ENCODE peak calls at places on chromosomes 16 and 17, in four cellular contexts. One of them, this sample, is unnamed.

GRCh38 chr16:64121473-64121872 is 1000.4 kb downstream of the CDH11 start:
- DNase-seq in endothelial cell of umbilical vein: no peak
- DNase-seq in HCT116: no peak
- DNase-seq in sigmoid colon: no peak
- DNase-seq in this sample: no peak

GRCh38 chr17:81717049-81717765 is 5.1 kb downstream of the SLC25A10 start:
- DNase-seq in endothelial cell of umbilical vein: no peak
- DNase-seq in sigmoid colon: peak
- DNase-seq in HCT116: no peak
- DNase-seq in this sample: no peak

GRCh38 chr17:61128671-61129115 is 270.9 kb upstream of the TBX2 start:
- DNase-seq in sigmoid colon: no peak
- DNase-seq in HCT116: no peak
- DNase-seq in endothelial cell of umbilical vein: no peak
- DNase-seq in this sample: no peak

GRCh38 chr16:8623634-8624033 is 2.1 kb downstream of the METTL22 start:
- DNase-seq in endothelial cell of umbilical vein: no peak
- DNase-seq in sigmoid colon: peak
- DNase-seq in HCT116: no peak
- DNase-seq in this sample: no peak

GRCh38 chr17:77948690-77949114 is 9.8 kb upstream of the TNRC6C start:
- DNase-seq in endothelial cell of umbilical vein: peak
- DNase-seq in sigmoid colon: no peak
- DNase-seq in HCT116: peak
- DNase-seq in this sample: no peak

GRCh38 chr17:82412535-82413520 is 5.3 kb upstream of the HEXD start:
- DNase-seq in endothelial cell of umbilical vein: no peak
- DNase-seq in HCT116: no peak
- DNase-seq in sigmoid colon: no peak
- DNase-seq in this sample: no peak

GRCh38 chr17:29219378-29220047 is 27.1 kb upstream of the CRYBA1 start:
- DNase-seq in sigmoid colon: peak
- DNase-seq in endothelial cell of umbilical vein: peak
- DNase-seq in HCT116: peak
- DNase-seq in this sample: peak

GRCh38 chr17:75142236-75142971 is 10.9 kb upstream of the NT5C start:
- DNase-seq in HCT116: no peak
- DNase-seq in sigmoid colon: no peak
- DNase-seq in endothelial cell of umbilical vein: no peak
- DNase-seq in this sample: no peak

GRCh38 chr16:81273223-81273940 is 34.9 kb downstream of the BCO1 start:
- DNase-seq in sigmoid colon: peak
- DNase-seq in HCT116: no peak
- DNase-seq in endothelial cell of umbilical vein: no peak
- DNase-seq in this sample: no peak

GRCh38 chr17:78661092-78661770 is 84.0 kb upstream of the DNAH17 start:
- DNase-seq in HCT116: no peak
- DNase-seq in sigmoid colon: peak
- DNase-seq in endothelial cell of umbilical vein: no peak
- DNase-seq in this sample: no peak

GRCh38 chr16:78764478-78764877 is 665.0 kb downstream of the WWOX start:
- DNase-seq in HCT116: no peak
- DNase-seq in endothelial cell of umbilical vein: no peak
- DNase-seq in sigmoid colon: no peak
- DNase-seq in this sample: no peak

GRCh38 chr17:68704897-68705296 is 103.7 kb upstream of the FAM20A start:
- DNase-seq in HCT116: no peak
- DNase-seq in sigmoid colon: no peak
- DNase-seq in endothelial cell of umbilical vein: no peak
- DNase-seq in this sample: no peak

GRCh38 chr16:87895641-87896141 is 26.4 kb upstream of the SLC7A5 start:
- DNase-seq in endothelial cell of umbilical vein: no peak
- DNase-seq in sigmoid colon: no peak
- DNase-seq in HCT116: no peak
- DNase-seq in this sample: peak

GRCh38 chr16:27843800-27844199 is 219.7 kb downstream of the GSG1L start:
- DNase-seq in HCT116: no peak
- DNase-seq in endothelial cell of umbilical vein: no peak
- DNase-seq in sigmoid colon: no peak
- DNase-seq in this sample: no peak

GRCh38 chr17:4947411-4948165 is 742 bp downstream of the PFN1 start:
- DNase-seq in sigmoid colon: peak
- DNase-seq in endothelial cell of umbilical vein: peak
- DNase-seq in HCT116: no peak
- DNase-seq in this sample: no peak

GRCh38 chr16:54342001-54342776 is 55.6 kb upstream of the IRX3 start:
- DNase-seq in sigmoid colon: peak
- DNase-seq in HCT116: no peak
- DNase-seq in endothelial cell of umbilical vein: no peak
- DNase-seq in this sample: no peak

GRCh38 chr16:89890200-89890599 is 16.8 kb downstream of the TCF25 start:
- DNase-seq in sigmoid colon: no peak
- DNase-seq in HCT116: no peak
- DNase-seq in endothelial cell of umbilical vein: no peak
- DNase-seq in this sample: no peak

GRCh38 chr16:2983706-2984136 is 3.5 kb upstream of the PKMYT1 start:
- DNase-seq in sigmoid colon: peak
- DNase-seq in HCT116: peak
- DNase-seq in endothelial cell of umbilical vein: peak
- DNase-seq in this sample: no peak

DNA sequence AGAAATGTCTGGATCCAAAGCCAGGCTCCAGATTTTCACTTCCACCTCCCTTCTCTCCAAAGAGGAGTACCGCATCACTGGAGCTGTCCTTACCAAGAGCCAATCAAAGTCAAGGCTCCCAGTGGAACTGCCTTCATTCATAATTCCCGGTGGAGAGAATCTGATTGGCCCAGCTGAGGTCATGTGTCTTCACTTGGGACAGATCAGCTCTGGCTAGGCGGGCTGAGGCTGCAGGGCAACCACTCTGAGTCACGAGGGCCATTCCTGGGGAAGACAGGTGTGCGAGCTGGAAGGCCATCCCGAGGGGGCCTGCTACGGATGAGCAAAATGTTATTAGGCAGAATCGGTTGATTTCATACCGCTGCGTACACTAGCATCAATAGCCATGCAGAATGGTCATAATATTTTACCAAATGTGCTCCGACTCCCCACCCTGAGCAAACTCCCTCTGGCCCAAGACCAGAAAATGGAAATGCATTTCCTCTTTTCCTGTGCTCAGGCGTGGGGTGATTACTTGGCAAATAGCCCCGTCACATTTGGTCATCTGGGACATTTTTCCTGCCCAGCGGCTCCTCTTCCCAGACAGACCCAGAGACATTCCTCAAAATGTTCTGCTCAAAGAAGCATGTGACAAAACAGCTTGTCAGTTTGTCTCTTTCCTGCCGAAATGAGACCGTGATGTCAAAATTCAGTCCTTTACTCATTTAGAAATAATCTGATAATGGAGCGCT is 111.1 kb downstream of the AIPL1 start:
- DNase-seq in HCT116: peak
- DNase-seq in sigmoid colon: no peak
- DNase-seq in endothelial cell of umbilical vein: peak
- DNase-seq in this sample: no peak
- H3K27ac ChIP-seq in HCT116: no peak
- H3K27ac ChIP-seq in sigmoid colon: no peak
- H3K27ac ChIP-seq in endothelial cell of umbilical vein: no peak
- H3K27ac ChIP-seq in this sample: no peak

DNA sequence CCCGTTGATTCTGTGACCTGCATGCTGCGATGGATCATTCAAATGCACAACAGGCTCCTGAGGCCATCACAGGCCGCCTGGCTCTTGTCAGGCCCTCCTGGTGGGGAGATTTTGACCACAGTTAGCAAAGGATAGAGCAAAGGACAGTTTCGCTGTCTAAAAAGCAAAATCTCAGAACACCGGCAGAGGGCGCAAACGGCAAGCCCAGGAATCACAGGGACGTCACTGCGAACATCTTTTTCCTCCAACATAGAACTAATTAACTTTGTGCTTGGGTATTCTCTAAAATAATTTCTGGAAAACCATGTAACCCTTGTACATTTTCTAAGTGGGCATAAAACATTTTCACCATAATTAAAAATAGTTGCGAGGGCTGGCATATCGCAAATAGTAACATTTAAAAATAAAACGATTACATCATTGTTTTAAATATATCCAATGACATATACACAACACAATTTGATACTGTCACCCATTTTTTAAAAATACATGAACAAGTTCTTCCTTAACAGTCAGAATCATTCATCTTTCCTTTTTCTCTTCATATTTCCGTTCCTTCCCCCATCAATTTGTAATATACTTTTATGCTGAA is 19.7 kb upstream of the SLC47A1 start:
- DNase-seq in sigmoid colon: peak
- DNase-seq in endothelial cell of umbilical vein: peak
- DNase-seq in HCT116: peak
- DNase-seq in this sample: no peak
- TF ChIP-seq POLR2AphosphoS5 in sigmoid colon: peak
- TF ChIP-seq POLR2AphosphoS5 in endothelial cell of umbilical vein: no peak
- TF ChIP-seq POLR2AphosphoS5 in HCT116: no peak
- TF ChIP-seq POLR2AphosphoS5 in this sample: no peak

GRCh38 chr16:70018254-70018653 is 67.1 kb downstream of the CLEC18A start:
- DNase-seq in endothelial cell of umbilical vein: peak
- DNase-seq in HCT116: peak
- DNase-seq in sigmoid colon: no peak
- DNase-seq in this sample: no peak
- TF ChIP-seq CTCF in endothelial cell of umbilical vein: peak
- TF ChIP-seq CTCF in HCT116: no peak
- TF ChIP-seq CTCF in sigmoid colon: no peak
- TF ChIP-seq CTCF in this sample: no peak

DNA sequence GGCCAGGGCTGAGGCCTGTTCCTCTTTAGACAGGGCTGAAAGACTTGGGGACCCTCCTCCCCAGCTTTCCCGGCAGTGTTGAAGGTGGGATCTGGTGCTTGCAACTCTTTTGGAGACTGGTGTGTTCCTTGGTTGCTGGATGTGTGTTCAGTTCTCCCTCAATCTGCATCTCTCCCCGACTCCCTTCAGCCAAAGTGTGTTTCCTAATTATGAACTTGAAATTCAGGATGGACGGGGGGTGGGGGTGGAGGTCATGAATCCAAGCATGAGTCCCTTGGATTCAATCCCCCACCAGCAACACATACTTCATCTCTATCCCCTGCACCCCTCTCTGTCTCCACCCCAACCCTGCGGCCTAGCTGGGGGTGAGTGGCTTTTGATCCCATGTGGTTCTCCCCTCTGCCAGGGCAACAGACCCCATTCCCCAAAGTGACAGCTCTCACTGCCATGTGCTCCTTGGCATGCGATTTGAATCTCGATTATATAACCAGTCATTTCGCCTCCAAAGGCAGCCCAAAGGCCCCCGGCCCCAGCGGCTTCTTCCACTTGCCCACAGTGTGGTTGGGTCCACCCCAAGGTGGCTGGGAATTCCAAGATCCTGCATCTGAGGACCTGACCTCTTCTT is 1.3 kb downstream of the ARHGAP23 start:
- DNase-seq in HCT116: no peak
- DNase-seq in sigmoid colon: no peak
- DNase-seq in endothelial cell of umbilical vein: no peak
- DNase-seq in this sample: no peak
- H3K27ac ChIP-seq in HCT116: peak
- H3K27ac ChIP-seq in sigmoid colon: peak
- H3K27ac ChIP-seq in endothelial cell of umbilical vein: peak
- H3K27ac ChIP-seq in this sample: peak

GRCh38 chr16:57762365-57763289 is 27.1 kb downstream of the KATNB1 start:
- DNase-seq in HCT116: no peak
- DNase-seq in sigmoid colon: no peak
- DNase-seq in endothelial cell of umbilical vein: no peak
- DNase-seq in this sample: no peak
- TF ChIP-seq POLR2AphosphoS5 in HCT116: no peak
- TF ChIP-seq POLR2AphosphoS5 in sigmoid colon: no peak
- TF ChIP-seq POLR2AphosphoS5 in endothelial cell of umbilical vein: no peak
- TF ChIP-seq POLR2AphosphoS5 in this sample: no peak

DNA sequence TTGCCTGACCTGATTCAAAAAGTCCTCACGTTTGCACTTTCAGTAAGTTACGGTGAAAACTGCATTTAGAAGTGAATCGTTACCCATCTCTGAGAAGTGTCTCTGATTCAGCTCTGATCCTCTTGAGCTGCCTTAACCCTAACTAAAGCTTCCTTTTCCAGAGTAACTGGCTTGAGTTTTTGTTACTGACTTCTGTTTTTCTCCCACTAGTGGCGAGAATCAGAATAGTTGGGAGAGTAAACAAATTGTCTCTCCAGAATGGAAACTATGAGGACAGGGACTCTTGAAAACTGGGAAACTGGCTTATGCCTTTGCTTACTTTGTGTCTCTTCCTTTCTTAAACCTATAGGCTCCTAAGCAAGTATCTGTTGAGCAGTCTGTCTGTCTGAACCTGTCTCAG is 31.3 kb upstream of the KPNB1 start:
- DNase-seq in sigmoid colon: no peak
- DNase-seq in HCT116: peak
- DNase-seq in endothelial cell of umbilical vein: peak
- DNase-seq in this sample: no peak
- TF ChIP-seq CTCF in sigmoid colon: no peak
- TF ChIP-seq CTCF in HCT116: no peak
- TF ChIP-seq CTCF in endothelial cell of umbilical vein: peak
- TF ChIP-seq CTCF in this sample: no peak

DNA sequence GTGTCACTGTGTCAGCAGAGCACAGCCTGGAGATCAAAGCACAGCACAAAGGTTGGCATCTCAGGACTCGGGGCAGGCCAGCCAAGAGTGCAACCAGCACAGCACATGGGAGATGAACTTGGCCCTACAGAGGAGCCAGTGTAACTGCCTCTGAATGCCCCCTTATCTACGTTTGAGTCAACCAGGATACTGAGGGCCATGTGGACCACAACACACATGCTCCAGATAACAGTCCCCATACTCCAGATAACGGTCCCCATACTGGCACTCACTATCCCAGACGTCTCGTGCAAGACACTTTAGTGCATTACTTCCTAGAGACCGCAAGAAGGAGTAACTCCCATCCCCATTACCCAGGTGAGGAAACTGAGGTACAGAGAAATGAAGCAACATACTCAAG is 88.2 kb downstream of the XYLT1 start:
- DNase-seq in sigmoid colon: no peak
- DNase-seq in endothelial cell of umbilical vein: no peak
- DNase-seq in HCT116: no peak
- DNase-seq in this sample: no peak
- H3K27ac ChIP-seq in sigmoid colon: peak
- H3K27ac ChIP-seq in endothelial cell of umbilical vein: no peak
- H3K27ac ChIP-seq in HCT116: no peak
- H3K27ac ChIP-seq in this sample: peak

DNA sequence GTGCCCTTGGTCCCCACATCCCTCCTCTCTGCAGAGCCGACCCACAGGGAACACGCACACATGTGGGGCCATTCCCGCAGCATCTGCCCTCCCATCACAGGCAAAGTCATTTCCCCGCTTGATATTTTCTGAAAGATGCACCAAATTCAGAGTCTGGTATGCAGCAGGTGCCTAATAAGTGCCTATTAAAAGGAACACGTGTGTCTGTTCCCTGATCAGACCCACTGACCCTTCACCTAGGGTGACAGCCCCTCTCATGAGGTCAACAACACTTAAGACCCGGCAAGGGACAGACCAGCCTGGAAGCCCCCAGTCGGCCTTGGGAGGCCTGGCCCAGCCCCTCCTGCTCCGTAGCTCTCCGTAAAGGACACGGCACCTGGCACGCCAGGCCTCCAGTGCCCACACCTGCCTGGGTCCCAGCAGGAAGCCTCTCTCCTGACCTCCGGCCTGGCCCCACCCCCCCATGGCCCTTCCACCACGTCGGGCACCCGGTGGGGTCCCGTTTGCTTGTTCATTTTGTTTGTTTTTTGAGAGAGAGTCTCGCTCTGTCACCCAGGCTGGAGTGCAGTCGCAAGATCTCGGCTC is 20.0 kb downstream of the UNKL start:
- DNase-seq in HCT116: no peak
- DNase-seq in endothelial cell of umbilical vein: no peak
- DNase-seq in sigmoid colon: no peak
- DNase-seq in this sample: no peak
- TF ChIP-seq POLR2AphosphoS5 in HCT116: no peak
- TF ChIP-seq POLR2AphosphoS5 in endothelial cell of umbilical vein: no peak
- TF ChIP-seq POLR2AphosphoS5 in sigmoid colon: no peak
- TF ChIP-seq POLR2AphosphoS5 in this sample: no peak

GRCh38 chr16:86019446-86020047 is 120.6 kb downstream of the IRF8 start:
- DNase-seq in HCT116: no peak
- DNase-seq in endothelial cell of umbilical vein: no peak
- DNase-seq in sigmoid colon: peak
- DNase-seq in this sample: no peak
- TF ChIP-seq CTCF in HCT116: no peak
- TF ChIP-seq CTCF in endothelial cell of umbilical vein: peak
- TF ChIP-seq CTCF in sigmoid colon: no peak
- TF ChIP-seq CTCF in this sample: no peak